ENCODE peak calls at places on chromosomes 11 and 22, in seven cellular contexts. E is effector CD4-positive, alpha-beta T cell; M is mucosa of gallbladder; Y is neuronal stem cell; U is T-helper 22 cell; J is cardiac muscle cell; P is germinal center. T is an unnamed sample.

GRCh38 chr22:20578192-20578591 is 70.8 kb downstream of the MED15 start:
- DNase-seq in P (no peak), E (no peak), M (peak), U (no peak), J (no peak), Y (no peak), T (no peak)

GRCh38 chr11:77188912-77189491 is 61.0 kb downstream of the MYO7A start:
- DNase-seq in M (no peak), Y (no peak), E (no peak), U (no peak), J (no peak), P (no peak), T (no peak)

GRCh38 chr11:5004429-5005274 is 10.0 kb downstream of the OR51L1 start:
- DNase-seq in Y (peak), P (no peak), E (no peak), J (peak), M (peak), U (no peak), T (peak)

GRCh38 chr22:39123811-39124668 is 27.0 kb downstream of the APOBEC3H start:
- DNase-seq in P (no peak), U (no peak), M (no peak), J (no peak), E (no peak), Y (no peak), T (no peak)

GRCh38 chr22:42388130-42388797 is 43.9 kb downstream of the NFAM1 start:
- DNase-seq in P (no peak), U (no peak), M (no peak), Y (no peak), J (peak), E (no peak), T (no peak)

GRCh38 chr11:87926250-87926970 is 248.8 kb downstream of the RAB38 start:
- DNase-seq in U (no peak), Y (no peak), J (peak), P (no peak), E (no peak), M (peak), T (no peak)

GRCh38 chr22:41957941-41958556 is 6.1 kb downstream of the SMIM45 start:
- DNase-seq in M (no peak), U (no peak), E (no peak), P (no peak), Y (no peak), J (no peak), T (no peak)

GRCh38 chr22:50323900-50324299 is 2.9 kb downstream of the DENND6B start:
- DNase-seq in E (no peak), P (no peak), Y (no peak), J (no peak), U (no peak), M (no peak), T (no peak)

GRCh38 chr11:78656327-78656726 is 81.7 kb upstream of the NARS2 start:
- DNase-seq in U (no peak), M (no peak), J (no peak), Y (no peak), P (no peak), E (no peak), T (no peak)

GRCh38 chr11:123111465-123111864 is 49.5 kb upstream of the HSPA8 start:
- DNase-seq in M (no peak), P (peak), E (no peak), Y (peak), U (no peak), J (peak), T (no peak)

GRCh38 chr11:61700221-61700620 is 20.0 kb downstream of the DAGLA start:
- DNase-seq in P (no peak), E (no peak), M (peak), U (no peak), Y (no peak), J (peak), T (peak)

GRCh38 chr11:57124460-57124859 is 57.3 kb upstream of the LRRC55 start:
- DNase-seq in J (no peak), M (no peak), P (no peak), U (no peak), E (no peak), Y (no peak), T (no peak)

T was measured in lung.